ENCODE peak calls at places on chromosomes 5 and 9, in six cellular contexts. H, P, R, C, B and S are unnamed samples.

GRCh38 chr5:95759005-95759404 is 27.9 kb downstream of the RHOBTB3 start:
- DNase-seq in P (no peak), B (no peak), H (no peak), R (no peak), C (no peak), S (no peak)

GRCh38 chr5:162842725-162843124 is 594.7 kb upstream of the CCNG1 start:
- DNase-seq in C (no peak), H (no peak), P (no peak), R (no peak), B (no peak), S (no peak)

GRCh38 chr9:134406366-134407122 is 80.3 kb downstream of the RXRA start:
- DNase-seq in R (no peak), B (peak), C (no peak), H (no peak), P (no peak), S (no peak)

GRCh38 chr9:128771094-128771721 is 519 bp downstream of the ZER1 start:
- DNase-seq in R (no peak), P (peak), H (no peak), C (peak), B (no peak), S (no peak)

GRCh38 chr9:3863114-3863528 is 337.3 kb upstream of the RFX3 start:
- DNase-seq in C (no peak), B (peak), P (peak), R (no peak), H (no peak), S (no peak)

GRCh38 chr5:128225245-128226030 is 141.9 kb downstream of the SLC12A2 start:
- DNase-seq in C (no peak), H (no peak), P (no peak), R (no peak), B (no peak), S (no peak)

GRCh38 chr9:136835162-136835931 is 6.9 kb upstream of the AJM1 start:
- DNase-seq in H (no peak), B (peak), P (no peak), R (no peak), C (no peak), S (no peak)

GRCh38 chr5:160959804-160960203 is 107.8 kb upstream of the ATP10B start:
- DNase-seq in P (no peak), B (no peak), C (no peak), R (no peak), H (no peak), S (no peak)

GRCh38 chr9:126661521-126662251 is 48.0 kb downstream of the LMX1B start:
- DNase-seq in B (no peak), P (peak), R (no peak), C (peak), H (no peak), S (no peak)

GRCh38 chr9:85941966-85942912 is 1.3 kb downstream of the NAA35 start:
- DNase-seq in H (no peak), C (no peak), P (no peak), R (no peak), B (no peak), S (no peak)

GRCh38 chr5:119287547-119288073 is 68.2 kb upstream of the TNFAIP8 start:
- DNase-seq in B (no peak), H (no peak), R (no peak), C (no peak), P (peak), S (no peak)

GRCh38 chr5:119286516-119287488 is 69.0 kb upstream of the TNFAIP8 start:
- DNase-seq in C (no peak), B (no peak), P (no peak), H (no peak), R (no peak), S (no peak)

GRCh38 chr5:119284031-119284430 is 71.8 kb upstream of the TNFAIP8 start:
- DNase-seq in R (no peak), C (no peak), H (no peak), P (no peak), B (no peak), S (no peak)

GRCh38 chr5:119282628-119283027 is 73.2 kb upstream of the TNFAIP8 start:
- DNase-seq in C (no peak), R (no peak), H (no peak), B (no peak), P (no peak), S (no peak)

GRCh38 chr5:119285070-119285916 is 70.5 kb upstream of the TNFAIP8 start:
- DNase-seq in P (no peak), R (no peak), H (no peak), B (no peak), C (no peak), S (no peak)
- H3K27ac ChIP-seq in P (no peak), R (no peak), H (no peak), B (no peak), C (no peak), S (no peak)

GRCh38 chr9:92547356-92547755 is 11.6 kb upstream of the ECM2 start:
- DNase-seq in R (no peak), C (no peak), H (no peak), P (no peak), B (no peak), S (no peak)

GRCh38 chr9:92545002-92545510 is 9.3 kb upstream of the ECM2 start:
- DNase-seq in B (peak), C (no peak), P (no peak), R (no peak), H (no peak), S (no peak)

GRCh38 chr9:92538541-92538940 is 2.8 kb upstream of the ECM2 start:
- DNase-seq in H (no peak), R (no peak), P (peak), C (no peak), B (no peak), S (no peak)

DNA sequence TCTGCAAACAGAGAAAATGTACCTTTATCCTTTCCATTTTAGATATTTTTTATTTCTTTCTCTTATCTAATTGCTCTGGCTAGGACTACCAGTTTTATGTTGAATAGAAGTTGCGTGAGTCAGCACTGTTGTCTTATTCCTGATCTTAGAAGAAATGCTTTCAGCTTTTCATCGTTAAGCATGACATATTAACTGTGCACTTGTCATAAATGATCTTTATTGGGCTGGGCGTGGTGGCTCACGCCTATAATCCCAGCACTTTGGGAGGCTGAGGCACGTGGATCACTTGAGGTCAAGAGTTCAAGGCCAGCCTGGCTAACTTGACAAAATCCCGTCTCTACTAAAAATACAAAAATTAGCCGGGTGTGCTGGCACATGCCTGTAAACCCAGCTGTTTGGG is 8.2 kb upstream of the ECM2 start:
- DNase-seq in R (no peak), B (no peak), C (no peak), H (no peak), P (no peak), S (no peak)
- H3K4me3 ChIP-seq in R (no peak), B (no peak), C (no peak), H (no peak), P (no peak), S (no peak)

DNA sequence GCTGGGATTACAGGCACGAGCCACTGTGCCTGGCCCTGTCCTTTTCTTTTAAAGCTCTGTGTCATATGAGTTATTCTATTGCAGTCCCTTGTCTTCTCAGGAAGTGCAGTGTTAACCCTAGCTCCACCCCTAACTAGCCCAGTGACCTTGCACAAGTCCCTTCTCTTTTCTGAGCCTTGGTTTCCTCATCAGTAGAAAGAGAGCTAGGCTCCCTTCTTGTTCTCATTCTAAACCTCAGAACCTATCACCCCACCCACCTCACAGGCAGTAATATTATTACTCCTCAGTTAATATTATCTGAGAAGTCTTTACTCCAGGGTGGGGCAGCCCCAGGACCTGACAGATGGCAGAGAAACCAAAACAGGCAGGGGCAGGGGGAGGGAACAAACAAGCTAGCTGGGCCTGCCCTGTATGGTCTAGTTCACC is 7.2 kb downstream of the CYFIP2 start:
- DNase-seq in B (no peak), P (no peak), R (no peak), C (no peak), H (no peak), S (no peak)
- H3K27ac ChIP-seq in B (no peak), P (no peak), R (no peak), C (no peak), H (no peak), S (no peak)

DNA sequence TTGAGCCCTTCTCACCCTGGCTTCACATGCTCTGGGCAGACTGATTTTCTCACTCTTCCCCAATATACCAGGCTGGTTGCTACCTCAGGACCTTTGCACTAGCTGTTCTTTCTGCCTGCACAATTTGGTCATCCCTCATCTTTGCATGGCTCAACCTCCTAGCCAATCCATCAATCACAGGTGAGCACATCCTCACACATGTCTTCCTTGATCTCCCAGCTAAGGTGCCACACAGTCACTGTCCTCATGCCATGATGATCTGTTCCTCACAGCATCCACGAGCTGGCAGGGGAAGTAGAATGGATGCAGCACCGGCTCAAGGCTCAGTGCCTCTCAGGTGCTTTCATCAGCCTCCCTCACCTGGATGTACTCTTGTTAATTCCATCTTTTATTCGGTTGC is 30.6 kb upstream of the S1PR3 start:
- DNase-seq in C (no peak), B (no peak), R (no peak), H (no peak), P (no peak), S (no peak)
- H3K4me3 ChIP-seq in C (no peak), B (no peak), R (no peak), H (no peak), P (no peak), S (no peak)

DNA sequence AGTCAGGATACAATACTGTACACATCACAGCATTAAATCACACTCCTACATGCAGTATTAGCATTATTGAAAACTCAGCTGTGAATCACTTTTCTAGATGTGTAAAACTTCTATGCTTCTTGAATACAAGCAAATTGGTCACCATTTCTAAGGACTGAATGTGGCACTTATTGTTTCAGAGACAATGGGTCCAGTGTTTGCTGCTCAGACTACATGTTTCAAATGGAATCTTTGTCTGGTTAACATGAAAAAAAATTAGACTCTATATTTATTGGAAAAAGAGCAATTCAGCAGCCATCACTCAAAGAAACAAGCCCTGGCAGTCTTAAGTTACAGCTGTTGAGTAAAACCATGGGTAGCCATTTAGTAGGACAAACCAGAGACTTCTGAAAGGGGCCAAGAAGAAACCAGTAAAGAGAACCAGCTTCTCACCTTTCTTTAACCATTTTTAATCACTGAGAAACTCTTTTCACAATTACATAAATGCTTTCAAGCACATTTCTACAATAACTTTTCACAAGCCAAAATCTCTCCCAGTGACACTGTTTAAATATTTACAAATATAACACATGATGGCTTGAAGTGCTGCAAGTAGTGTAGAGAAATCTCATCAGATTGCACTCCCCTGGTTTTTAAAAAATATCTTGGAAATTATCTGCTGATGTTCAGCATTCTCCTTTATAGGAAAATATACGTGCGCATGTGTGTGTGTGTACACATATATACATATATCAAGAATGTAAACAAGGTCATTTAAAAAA is 35.2 kb downstream of the OR2K2 start:
- DNase-seq in C (no peak), R (no peak), H (no peak), B (no peak), P (no peak), S (no peak)
- H3K27ac ChIP-seq in C (no peak), R (no peak), H (no peak), B (no peak), P (no peak), S (no peak)